ENCODE peak calls at places on chromosomes 12 and 14, in five cellular contexts. R, S, E, G and H are unnamed samples.

GRCh38 chr12:122022393-122023338 is 982 bp downstream of the BCL7A start:
- DNase-seq in R (no peak), S (peak), E (no peak), G (peak), H (peak)

GRCh38 chr12:83784298-83784890 is 1097.7 kb downstream of the TMTC2 start:
- DNase-seq in R (no peak), S (no peak), E (no peak), G (no peak), H (no peak)

GRCh38 chr14:96888593-96888992 is 91.4 kb downstream of the VRK1 start:
- DNase-seq in R (no peak), S (no peak), E (no peak), G (no peak), H (no peak)

GRCh38 chr14:70098257-70098809 is 90.4 kb downstream of the SLC8A3 start:
- DNase-seq in R (no peak), S (no peak), E (no peak), G (no peak), H (no peak)

GRCh38 chr14:61564623-61565091 is 130.7 kb upstream of the HIF1A start:
- DNase-seq in R (no peak), S (peak), E (no peak), G (no peak), H (no peak)

GRCh38 chr12:5705791-5706190 is 239.3 kb downstream of the ANO2 start:
- DNase-seq in R (no peak), S (no peak), E (no peak), G (no peak), H (no peak)

GRCh38 chr12:12010277-12011031 is 60.3 kb upstream of the BCL2L14 start:
- DNase-seq in R (peak), S (no peak), E (peak), G (peak), H (peak)

GRCh38 chr12:47277972-47278448 is 198.3 kb upstream of the AMIGO2 start:
- DNase-seq in R (no peak), S (peak), E (no peak), G (no peak), H (no peak)

GRCh38 chr14:49623941-49624806 is 3.6 kb downstream of the MGAT2 start:
- DNase-seq in R (no peak), S (no peak), E (no peak), G (no peak), H (no peak)

GRCh38 chr12:52238206-52238840 is 5.3 kb downstream of the KRT7 start:
- DNase-seq in R (no peak), S (peak), E (no peak), G (no peak), H (no peak)

GRCh38 chr14:92105845-92106094 is 612 bp downstream of the ATXN3 start:
- DNase-seq in R (peak), S (no peak), E (peak), G (peak), H (peak)

DNA sequence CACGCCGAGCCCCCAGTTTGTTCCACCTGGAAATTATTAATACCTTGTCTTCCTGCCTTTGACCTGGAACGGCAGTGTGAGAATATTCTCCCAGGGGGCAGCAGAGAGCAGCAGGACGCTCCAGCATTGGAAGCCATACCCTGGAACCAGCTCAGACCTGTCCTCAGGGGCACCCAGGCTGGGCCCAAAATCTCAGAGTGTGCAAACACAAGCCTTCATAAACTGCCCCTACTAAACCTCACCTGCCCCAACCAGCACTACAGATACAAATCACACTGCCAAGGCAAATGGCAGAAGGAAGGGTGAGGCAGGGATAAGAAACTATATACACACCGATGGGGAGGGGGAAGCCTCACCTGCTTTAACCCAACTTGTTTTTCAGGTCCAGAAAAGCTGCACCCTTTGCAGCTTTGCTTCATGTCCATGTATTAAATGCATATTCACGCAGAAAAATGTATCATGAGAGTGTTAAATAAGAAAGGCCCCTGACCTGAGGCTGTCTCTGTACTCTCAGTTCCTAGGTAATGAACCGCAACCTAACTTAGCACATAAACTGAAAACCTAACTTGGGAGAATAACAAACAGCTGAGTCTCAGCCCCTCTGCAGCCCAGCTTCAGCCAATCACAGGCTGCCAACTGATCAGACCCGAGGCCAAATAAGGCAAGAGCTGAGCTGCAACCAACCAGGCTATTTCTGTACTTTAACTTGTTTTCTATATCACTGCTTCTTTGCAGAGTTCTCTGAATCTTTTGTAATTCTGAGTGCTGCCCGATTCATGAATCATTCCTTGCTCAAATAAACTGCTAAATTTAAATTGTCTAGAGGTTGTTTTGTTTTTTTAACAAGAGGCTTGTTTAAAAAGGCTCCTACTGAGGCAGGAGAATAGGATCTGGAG is 130.1 kb downstream of the SPTSSA start:
- DNase-seq in R (no peak), S (peak), E (peak), G (peak), H (peak)
- TF ChIP-seq POLR2A in R (no peak), S (no peak), E (no peak), G (no peak), H (no peak)

GRCh38 chr12:75699728-75700496 is 188.5 kb upstream of the KRR1 start:
- DNase-seq in R (no peak), S (no peak), E (no peak), G (peak), H (no peak)
- TF ChIP-seq POLR2A in R (no peak), S (no peak), E (no peak), G (no peak), H (no peak)

GRCh38 chr12:27705263-27705662 is 5.4 kb upstream of the MRPS35 start:
- DNase-seq in R (no peak), S (no peak), E (no peak), G (no peak), H (no peak)
- TF ChIP-seq POLR2A in R (no peak), S (no peak), E (no peak), G (no peak), H (no peak)

DNA sequence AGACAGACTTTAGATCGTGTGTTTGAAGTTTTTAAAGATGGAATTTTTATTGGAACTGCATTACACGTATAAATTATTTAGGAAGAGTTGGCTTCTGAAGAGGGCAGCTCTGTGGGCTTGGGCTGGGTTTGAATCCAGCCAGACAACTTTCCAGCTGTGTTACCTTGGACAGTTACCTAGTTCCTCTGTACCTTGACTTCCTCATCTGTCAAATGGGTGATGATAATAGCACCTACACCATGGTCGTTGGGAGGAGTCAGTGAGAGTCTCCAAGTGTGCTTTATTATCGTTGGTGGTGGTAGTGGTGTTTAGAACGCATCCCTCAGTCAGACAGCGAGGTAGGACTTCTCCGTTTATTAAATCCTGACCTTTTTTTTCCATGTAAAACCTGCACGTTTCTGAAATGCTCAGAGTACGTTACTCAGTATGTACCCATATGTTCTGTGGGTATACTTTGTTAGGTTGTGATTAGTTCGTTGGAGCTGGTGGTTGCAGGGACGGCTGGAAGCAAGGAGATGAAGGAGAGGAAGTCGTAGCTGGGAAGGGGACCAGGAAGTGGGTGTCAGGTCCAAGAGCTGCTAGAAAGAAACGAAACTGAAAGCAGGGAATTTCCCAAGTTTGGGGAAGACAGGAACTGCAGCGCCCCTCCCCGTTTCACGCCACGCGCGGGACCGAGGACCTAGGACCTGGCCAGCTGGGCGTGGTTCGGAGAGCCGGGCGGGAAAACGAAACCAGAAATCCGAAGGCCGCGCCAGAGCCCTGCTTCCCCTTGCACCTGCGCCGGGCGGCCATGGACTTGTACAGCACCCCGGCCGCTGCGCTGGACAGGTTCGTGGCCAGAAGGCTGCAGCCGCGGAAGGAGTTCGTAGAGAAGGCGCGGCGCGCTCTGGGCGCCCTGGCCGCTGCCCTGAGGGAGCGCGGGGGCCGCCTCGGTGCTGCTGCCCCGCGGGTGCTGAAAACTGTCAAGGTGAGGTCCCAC is at the start of gene OAS3:
- DNase-seq in R (no peak), S (peak), E (peak), G (peak), H (peak)
- TF ChIP-seq POLR2A in R (no peak), S (peak), E (no peak), G (peak), H (peak)

GRCh38 chr14:22837059-22837749 is 819 bp downstream of the MMP14 start:
- DNase-seq in R (no peak), S (no peak), E (no peak), G (peak), H (peak)
- TF ChIP-seq POLR2A in R (peak), S (no peak), E (no peak), G (peak), H (no peak)

GRCh38 chr12:111685811-111686573 is at the start of the genes ACAD10 and BRAP:
- DNase-seq in R (peak), S (peak), E (peak), G (peak), H (peak)
- TF ChIP-seq POLR2A in R (peak), S (peak), E (peak), G (peak), H (peak)